ENCODE peak calls at places on chromosomes 1 and 21, in ten cellular contexts. K, O, W, P, L, B, E, A, S and M are unnamed samples.

GRCh38 chr1:94024109-94024792 is 96.7 kb downstream of the ABCA4 start:
- DNase-seq in K (no peak), O (no peak), W (no peak), P (no peak), L (no peak), B (no peak), E (no peak), A (no peak), S (no peak), M (no peak)

GRCh38 chr1:19762175-19762779 is 37.4 kb downstream of the TMCO4 start:
- DNase-seq in K (no peak), O (peak), W (peak), P (peak), L (no peak), B (peak), E (no peak), A (peak), S (peak), M (no peak)

GRCh38 chr21:16588433-16588860 is 858.7 kb downstream of the USP25 start:
- DNase-seq in K (no peak), O (no peak), W (peak), P (peak), L (no peak), B (peak), E (no peak), A (peak), S (no peak), M (peak)

GRCh38 chr1:236705771-236706565 is 19.7 kb downstream of the ACTN2 start:
- DNase-seq in K (no peak), O (no peak), W (no peak), P (no peak), L (no peak), B (no peak), E (no peak), A (no peak), S (no peak), M (no peak)

GRCh38 chr1:10020668-10021067 is 12.1 kb upstream of the UBE4B start:
- DNase-seq in K (no peak), O (no peak), W (no peak), P (no peak), L (no peak), B (no peak), E (no peak), A (no peak), S (no peak), M (no peak)

GRCh38 chr1:241453732-241454131 is 65.8 kb downstream of the FH start:
- DNase-seq in K (no peak), O (no peak), W (no peak), P (no peak), L (no peak), B (no peak), E (no peak), A (no peak), S (no peak), M (no peak)

GRCh38 chr1:160547371-160547901 is 24.4 kb upstream of the SLAMF6 start:
- DNase-seq in K (no peak), O (no peak), W (no peak), P (no peak), L (no peak), B (no peak), E (no peak), A (no peak), S (no peak), M (no peak)

GRCh38 chr1:205317311-205317917 is 4.1 kb downstream of the NUAK2 start:
- DNase-seq in K (no peak), O (no peak), W (no peak), P (no peak), L (no peak), B (no peak), E (no peak), A (no peak), S (peak), M (no peak)

GRCh38 chr1:55355549-55355948 is 140.4 kb upstream of the USP24 start:
- DNase-seq in K (no peak), O (no peak), W (no peak), P (no peak), L (no peak), B (no peak), E (no peak), A (no peak), S (no peak), M (no peak)

GRCh38 chr1:216532399-216532798 is 109.2 kb upstream of the USH2A start:
- DNase-seq in K (no peak), O (no peak), W (no peak), P (no peak), L (no peak), B (no peak), E (no peak), A (no peak), S (no peak), M (no peak)

GRCh38 chr1:173257805-173258204 is 50.7 kb upstream of the TNFSF4 start:
- DNase-seq in K (no peak), O (no peak), W (no peak), P (no peak), L (no peak), B (no peak), E (no peak), A (no peak), S (no peak), M (no peak)

GRCh38 chr1:224641030-224641429 is 24.9 kb downstream of the CNIH3 start:
- DNase-seq in K (no peak), O (no peak), W (no peak), P (no peak), L (no peak), B (no peak), E (no peak), A (no peak), S (peak), M (no peak)

GRCh38 chr1:64745181-64745985 is 508 bp downstream of the RAVER2 start:
- DNase-seq in K (no peak), O (no peak), W (peak), P (no peak), L (no peak), B (peak), E (no peak), A (no peak), S (peak), M (no peak)

GRCh38 chr1:32984090-32984828 is 19.6 kb upstream of the RNF19B start:
- DNase-seq in K (no peak), O (no peak), W (peak), P (no peak), L (no peak), B (no peak), E (no peak), A (peak), S (no peak), M (no peak)

GRCh38 chr1:46043491-46044017 is 88.9 kb downstream of the PIK3R3 start:
- DNase-seq in K (no peak), O (no peak), W (no peak), P (no peak), L (no peak), B (no peak), E (no peak), A (no peak), S (no peak), M (no peak)

GRCh38 chr1:60765204-60765603 is 317.2 kb upstream of the NFIA start:
- DNase-seq in K (no peak), O (no peak), W (peak), P (peak), L (no peak), B (peak), E (no peak), A (no peak), S (peak), M (peak)

GRCh38 chr1:26003262-26003661 is 5.4 kb upstream of the PAFAH2 start:
- DNase-seq in K (no peak), O (no peak), W (no peak), P (no peak), L (no peak), B (no peak), E (no peak), A (no peak), S (no peak), M (no peak)

GRCh38 chr1:240304466-240304865 is 212.8 kb downstream of the FMN2 start:
- DNase-seq in K (no peak), O (no peak), W (no peak), P (no peak), L (no peak), B (no peak), E (no peak), A (no peak), S (no peak), M (no peak)

GRCh38 chr1:62508187-62508758 is 71.4 kb downstream of the USP1 start:
- DNase-seq in K (no peak), O (peak), W (peak), P (no peak), L (no peak), B (peak), E (no peak), A (peak), S (no peak), M (no peak)

GRCh38 chr1:69567847-69568434 is at the start of gene LRRC7:
- DNase-seq in K (no peak), O (peak), W (no peak), P (peak), L (no peak), B (peak), E (no peak), A (no peak), S (peak), M (no peak)

GRCh38 chr1:206581571-206581981 is 30.7 kb downstream of the EIF2D start:
- DNase-seq in K (peak), O (no peak), W (no peak), P (no peak), L (no peak), B (no peak), E (peak), A (no peak), S (no peak), M (no peak)

GRCh38 chr1:11273595-11274234 is 717 bp downstream of the UBIAD1 start:
- DNase-seq in K (no peak), O (no peak), W (no peak), P (no peak), L (no peak), B (no peak), E (no peak), A (no peak), S (peak), M (no peak)

GRCh38 chr1:38221006-38221649 is 174.5 kb upstream of the POU3F1 start:
- DNase-seq in K (no peak), O (peak), W (peak), P (no peak), L (no peak), B (no peak), E (no peak), A (peak), S (no peak), M (no peak)